ENCODE peak calls at places on chromosomes 6 and 20, in six cellular contexts. G is GM06990, M is tibial artery, D is astrocyte, J is adrenal gland, A is PC-3. V is an unnamed sample.

GRCh38 chr20:58647162-58647813 is 3.8 kb upstream of the STX16 start:
- DNase-seq in G (no peak), D (no peak), A (no peak), M (peak), J (peak), V (no peak)

GRCh38 chr6:9412951-9413559 is 977.7 kb upstream of the SLC35B3 start:
- DNase-seq in D (no peak), J (peak), G (no peak), A (peak), M (no peak), V (no peak)

GRCh38 chr6:139990865-139991264 is 616.4 kb upstream of the CITED2 start:
- DNase-seq in M (no peak), G (no peak), D (no peak), A (no peak), J (peak), V (no peak)

GRCh38 chr6:154457046-154457713 is 53.3 kb downstream of the CNKSR3 start:
- DNase-seq in G (no peak), A (no peak), D (peak), M (no peak), J (no peak), V (no peak)

GRCh38 chr6:44655368-44656342 is 268.1 kb downstream of the CDC5L start:
- DNase-seq in A (peak), J (peak), G (peak), M (peak), D (no peak), V (peak)

GRCh38 chr6:8546496-8546895 is 111.2 kb upstream of the SLC35B3 start:
- DNase-seq in D (no peak), J (no peak), G (no peak), M (no peak), A (no peak), V (no peak)

GRCh38 chr20:56414842-56415765 is 3.0 kb downstream of the CASS4 start:
- DNase-seq in M (no peak), D (peak), A (no peak), G (no peak), J (no peak), V (peak)

GRCh38 chr6:41442800-41443501 is 103.2 kb upstream of the FOXP4 start:
- DNase-seq in J (peak), A (no peak), M (peak), G (no peak), D (peak), V (no peak)

GRCh38 chr6:10451828-10452509 is 37.1 kb upstream of the TFAP2A start:
- DNase-seq in G (no peak), M (no peak), J (no peak), D (peak), A (peak), V (no peak)

GRCh38 chr6:116476021-116476678 is 15.0 kb downstream of the CALHM6 start:
- DNase-seq in A (no peak), G (peak), D (no peak), M (no peak), J (no peak), V (no peak)

GRCh38 chr20:1835126-1835525 is 60.1 kb upstream of the SIRPA start:
- DNase-seq in J (no peak), D (no peak), A (no peak), M (no peak), G (no peak), V (no peak)

GRCh38 chr6:54932622-54933021 is 86.1 kb downstream of the FAM83B start:
- DNase-seq in A (no peak), J (no peak), M (no peak), G (no peak), D (no peak), V (no peak)

GRCh38 chr20:33910056-33910455 is 83.7 kb upstream of the RALY start:
- DNase-seq in A (no peak), G (no peak), M (no peak), D (peak), J (no peak), V (no peak)

GRCh38 chr6:15770347-15771143 is 107.7 kb upstream of the DTNBP1 start:
- DNase-seq in J (peak), G (peak), D (peak), A (peak), M (no peak), V (peak)
- TF ChIP-seq CTCF in J (no peak), G (peak), D (no peak), A (peak), M (no peak), V (no peak)

DNA sequence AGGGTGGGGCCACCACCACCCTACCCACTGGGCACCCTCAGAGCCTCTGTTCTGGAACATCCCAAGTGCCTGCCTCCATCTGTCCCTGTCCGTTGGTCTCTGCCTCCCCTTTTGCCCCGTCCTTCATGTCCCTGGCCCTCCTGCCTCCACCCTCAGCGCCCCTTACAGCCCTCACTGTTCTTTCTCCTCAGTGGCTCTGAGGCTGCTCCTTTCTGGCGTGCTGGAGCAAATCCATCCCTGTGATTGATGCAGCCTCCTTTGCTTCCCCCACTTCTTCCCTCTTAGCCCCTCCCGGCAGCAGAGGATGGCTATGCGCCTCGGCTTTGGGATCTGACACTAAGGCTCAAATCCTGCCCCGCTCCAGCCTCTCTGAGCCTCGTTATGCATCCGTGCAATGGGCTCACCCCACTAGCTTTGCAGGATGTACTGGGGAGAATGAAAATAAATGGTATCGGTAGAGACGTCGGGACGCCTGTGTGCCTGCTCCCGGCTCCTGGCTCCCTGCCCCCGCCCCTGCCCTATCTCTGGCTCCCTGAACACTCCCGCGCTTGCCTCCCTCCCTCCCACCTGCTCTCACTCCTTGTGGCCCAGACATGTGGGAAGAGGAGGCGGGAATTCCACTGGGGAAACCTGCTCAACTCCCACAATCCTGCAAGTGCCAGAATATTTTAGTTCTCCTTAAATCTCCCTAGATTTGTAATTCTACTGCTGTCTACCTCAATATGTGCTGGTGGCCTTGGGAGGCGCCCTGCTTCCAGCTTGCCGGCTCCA is 13.1 kb downstream of the VSTM2L start:
- DNase-seq in A (no peak), G (no peak), D (no peak), M (no peak), J (no peak), V (no peak)
- TF ChIP-seq CTCF in A (no peak), G (no peak), D (no peak), M (no peak), J (no peak), V (peak)

DNA sequence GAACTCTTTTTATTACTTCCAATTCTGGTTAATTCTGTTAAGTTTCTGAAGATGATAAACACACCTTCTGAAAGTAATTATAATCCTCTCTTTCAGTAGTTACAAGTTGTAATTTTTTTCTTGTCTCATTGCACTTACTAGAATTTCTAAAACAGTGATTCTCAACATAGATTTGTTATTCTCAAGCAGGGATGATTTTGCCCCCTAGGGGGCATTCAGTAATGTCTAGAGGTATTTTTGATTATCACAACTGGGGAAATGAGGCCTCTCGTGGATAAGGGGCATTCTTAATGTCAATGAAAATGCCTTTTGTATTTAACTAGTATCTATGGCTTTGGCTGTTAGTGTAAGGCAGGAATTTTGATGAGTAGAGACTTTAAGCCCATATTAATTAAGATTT is 39.4 kb upstream of the MAFB start:
- DNase-seq in A (peak), M (no peak), J (no peak), D (no peak), G (no peak), V (no peak)
- TF ChIP-seq CTCF in A (peak), M (no peak), J (no peak), D (no peak), G (peak), V (peak)

GRCh38 chr6:138590796-138591709 is 91.8 kb upstream of the NHSL1 start:
- DNase-seq in G (no peak), J (peak), M (peak), A (peak), D (no peak), V (peak)
- TF ChIP-seq CTCF in G (peak), J (peak), M (peak), A (peak), D (peak), V (peak)

GRCh38 chr6:37316071-37316470 is 37.7 kb upstream of the RNF8 start:
- DNase-seq in A (no peak), D (no peak), G (no peak), J (no peak), M (no peak), V (no peak)
- TF ChIP-seq CTCF in A (no peak), D (no peak), G (no peak), J (no peak), M (no peak), V (no peak)

V was measured in HFFc6.